ENCODE peak calls at places on chromosomes 12 and 14, in six cellular contexts. T is AG08395, L is pancreas, A is Kasumi-1, F is frontal cortex, V is NCI-H1105. Z is an unnamed sample.
A peak's percentile ranks its signal among the peaks of the same experiment; 100 is the strongest.

GRCh38 chr14:61186341-61186740 is 94.8 kb downstream of the TMEM30B start:
- DNase-seq in T (no peak), L (no peak), A (no peak), F (no peak), V (no peak), Z (no peak)

GRCh38 chr12:101480849-101481248 is 5.7 kb downstream of the SPIC start:
- DNase-seq in T (no peak), L (no peak), A (no peak), F (no peak), V (no peak), Z (no peak)

GRCh38 chr14:21104448-21105060 is 3.7 kb downstream of the TMEM253 start:
- DNase-seq in T (peak; percentile 83), L (peak; percentile 75), A (peak; percentile 84), F (peak; percentile 73), V (peak; percentile 74), Z (peak; percentile 31)

GRCh38 chr12:104687823-104688573 is 231.2 kb downstream of the CHST11 start:
- DNase-seq in T (no peak), L (no peak), A (peak; percentile 90), F (no peak), V (no peak), Z (no peak)

GRCh38 chr12:112924986-112925385 is 13.3 kb upstream of the OAS3 start:
- DNase-seq in T (no peak), L (no peak), A (no peak), F (no peak), V (no peak), Z (no peak)

GRCh38 chr12:47900480-47901129 is 4.2 kb downstream of the VDR start:
- DNase-seq in T (no peak), L (peak; percentile 27), A (peak; percentile 37), F (no peak), V (no peak), Z (no peak)

GRCh38 chr14:50064993-50065392 is 51.4 kb downstream of the VCPKMT start:
- DNase-seq in T (no peak), L (no peak), A (peak; percentile 28), F (no peak), V (no peak), Z (no peak)

GRCh38 chr12:50751921-50752721 is 11.8 kb upstream of the ATF1 start:
- DNase-seq in T (no peak), L (no peak), A (no peak), F (no peak), V (no peak), Z (peak; percentile 4)

GRCh38 chr12:128531153-128531552 is 264.2 kb downstream of the TMEM132C start:
- DNase-seq in T (no peak), L (no peak), A (no peak), F (no peak), V (no peak), Z (no peak)

GRCh38 chr14:33842299-33842698 is 108.6 kb downstream of the EGLN3 start:
- DNase-seq in T (no peak), L (no peak), A (no peak), F (no peak), V (peak; percentile 13), Z (no peak)

GRCh38 chr14:104369208-104369607 is 210.4 kb upstream of the C14orf180 start:
- DNase-seq in T (no peak), L (no peak), A (no peak), F (no peak), V (no peak), Z (no peak)

GRCh38 chr14:77355811-77356210 is 21.1 kb downstream of the TMED8 start:
- DNase-seq in T (no peak), L (no peak), A (no peak), F (no peak), V (no peak), Z (no peak)

GRCh38 chr12:80260269-80260668 is 160.9 kb downstream of the OTOGL start:
- DNase-seq in T (no peak), L (no peak), A (no peak), F (no peak), V (no peak), Z (no peak)

GRCh38 chr12:52164624-52165023 is 27.2 kb downstream of the KRT80 start:
- DNase-seq in T (no peak), L (no peak), A (no peak), F (no peak), V (no peak), Z (no peak)

GRCh38 chr14:23570806-23571483 is 3.4 kb upstream of the AP1G2 start:
- DNase-seq in T (no peak), L (no peak), A (no peak), F (no peak), V (no peak), Z (no peak)

GRCh38 chr12:105315726-105316125 is 14.8 kb upstream of the C12orf75 start:
- DNase-seq in T (no peak), L (no peak), A (no peak), F (no peak), V (no peak), Z (no peak)

GRCh38 chr14:99041141-99041819 is 230.7 kb downstream of the BCL11B start:
- DNase-seq in T (no peak), L (no peak), A (no peak), F (no peak), V (no peak), Z (no peak)

GRCh38 chr12:116931665-116932064 is 20.9 kb downstream of the FBXW8 start:
- DNase-seq in T (no peak), L (no peak), A (no peak), F (no peak), V (no peak), Z (no peak)

GRCh38 chr14:99322731-99323599 is 51.0 kb upstream of the BCL11B start:
- DNase-seq in T (peak; percentile 31), L (no peak), A (no peak), F (no peak), V (no peak), Z (no peak)

GRCh38 chr12:91478500-91478899 is 295.9 kb upstream of the DCN start:
- DNase-seq in T (no peak), L (no peak), A (no peak), F (no peak), V (no peak), Z (no peak)

GRCh38 chr14:52950410-52950897 is 396 bp downstream of the FERMT2 start:
- DNase-seq in T (peak; percentile 32), L (peak; percentile 65), A (no peak), F (peak; percentile 53), V (no peak), Z (peak; percentile 6)

GRCh38 chr14:54675236-54676125 is 108.6 kb downstream of the SAMD4A start:
- DNase-seq in T (no peak), L (no peak), A (no peak), F (no peak), V (no peak), Z (no peak)

GRCh38 chr12:25718081-25718731 is 165.1 kb upstream of the LMNTD1 start:
- DNase-seq in T (peak; percentile 10), L (no peak), A (no peak), F (no peak), V (no peak), Z (no peak)

GRCh38 chr12:5665615-5666014 is 233.7 kb downstream of the NTF3 start:
- DNase-seq in T (peak; percentile 90), L (no peak), A (no peak), F (no peak), V (no peak), Z (no peak)

GRCh38 chr12:1914116-1914911 is 4.1 kb downstream of the CACNA2D4 start:
- DNase-seq in T (peak; percentile 1), L (no peak), A (no peak), F (no peak), V (no peak), Z (no peak)

GRCh38 chr12:49057888-49058287 is 2.7 kb downstream of the KMT2D start:
- DNase-seq in T (no peak), L (no peak), A (peak; percentile 47), F (no peak), V (no peak), Z (peak; percentile 30)

GRCh38 chr12:90854136-90854689 is 100.8 kb downstream of the CCER1 start:
- DNase-seq in T (peak; percentile 33), L (no peak), A (peak; percentile 71), F (no peak), V (peak; percentile 51), Z (no peak)

GRCh38 chr14:45185110-45185814 is 49.5 kb downstream of the FANCM start:
- DNase-seq in T (peak; percentile 15), L (no peak), A (no peak), F (no peak), V (no peak), Z (no peak)

GRCh38 chr12:55072093-55072492 is 52.3 kb downstream of the NEUROD4 start:
- DNase-seq in T (no peak), L (peak; percentile 58), A (peak; percentile 36), F (no peak), V (peak; percentile 53), Z (peak; percentile 38)

GRCh38 chr12:55955344-55955743 is 10.5 kb downstream of the PMEL start:
- DNase-seq in T (no peak), L (no peak), A (no peak), F (no peak), V (no peak), Z (no peak)

GRCh38 chr12:11986165-11986564 is 84.6 kb upstream of the BCL2L14 start:
- DNase-seq in T (no peak), L (no peak), A (no peak), F (no peak), V (no peak), Z (no peak)

GRCh38 chr12:64252708-64253107 is 30.6 kb upstream of the KICS2 start:
- DNase-seq in T (peak; percentile 75), L (no peak), A (no peak), F (no peak), V (no peak), Z (no peak)

GRCh38 chr12:29599397-29599796 is 101.9 kb upstream of the OVCH1 start:
- DNase-seq in T (peak; percentile 30), L (no peak), A (no peak), F (no peak), V (no peak), Z (no peak)

GRCh38 chr12:59151243-59151642 is 230.9 kb upstream of the LRIG3 start:
- DNase-seq in T (peak; percentile 67), L (no peak), A (no peak), F (no peak), V (no peak), Z (no peak)

Z was measured in K562.